ENCODE peak calls at places on chromosomes 2 and 18, in eight cellular contexts. S, E, O, Q, A, Y, V and I are unnamed samples.

GRCh38 chr2:235970204-235971040 is 197.8 kb downstream of the GBX2 start:
- DNase-seq in S (no peak), E (no peak), O (no peak), Q (no peak), A (no peak), Y (no peak), V (no peak), I (no peak)

GRCh38 chr2:46859482-46859881 is 56.1 kb downstream of the MCFD2 start:
- DNase-seq in S (no peak), E (no peak), O (no peak), Q (no peak), A (no peak), Y (no peak), V (no peak), I (no peak)

GRCh38 chr2:203830294-203831055 is 37.1 kb upstream of the CTLA4 start:
- DNase-seq in S (no peak), E (no peak), O (no peak), Q (no peak), A (no peak), Y (no peak), V (no peak), I (no peak)

GRCh38 chr2:23695214-23696162 is 231.4 kb downstream of the ATAD2B start:
- DNase-seq in S (no peak), E (no peak), O (no peak), Q (no peak), A (no peak), Y (peak), V (peak), I (no peak)

GRCh38 chr2:102522169-102522568 is 49.1 kb downstream of the SLC9A4 start:
- DNase-seq in S (no peak), E (no peak), O (no peak), Q (no peak), A (no peak), Y (no peak), V (no peak), I (no peak)

GRCh38 chr18:23207191-23207955 is 72.1 kb downstream of the CABLES1 start:
- DNase-seq in S (peak), E (no peak), O (peak), Q (no peak), A (no peak), Y (no peak), V (no peak), I (no peak)

GRCh38 chr2:238023608-238024007 is 37.2 kb upstream of the SCLY start:
- DNase-seq in S (no peak), E (no peak), O (no peak), Q (no peak), A (no peak), Y (no peak), V (no peak), I (no peak)

GRCh38 chr18:21243041-21243431 is 1.0 kb downstream of the GREB1L start:
- DNase-seq in S (peak), E (peak), O (no peak), Q (no peak), A (no peak), Y (no peak), V (no peak), I (peak)

GRCh38 chr18:39620551-39621168 is 2055.1 kb upstream of the CELF4 start:
- DNase-seq in S (no peak), E (no peak), O (no peak), Q (no peak), A (no peak), Y (no peak), V (no peak), I (no peak)

GRCh38 chr2:128320609-128321420 is 2.1 kb upstream of the HS6ST1 start:
- DNase-seq in S (no peak), E (no peak), O (no peak), Q (no peak), A (no peak), Y (no peak), V (no peak), I (no peak)

GRCh38 chr2:226984461-226985226 is 148.8 kb downstream of the RHBDD1 start:
- DNase-seq in S (no peak), E (no peak), O (peak), Q (no peak), A (no peak), Y (no peak), V (no peak), I (no peak)

GRCh38 chr2:76870011-76870410 is 652.2 kb downstream of the LRRTM4 start:
- DNase-seq in S (no peak), E (no peak), O (no peak), Q (no peak), A (no peak), Y (no peak), V (no peak), I (no peak)

GRCh38 chr2:173652311-173652710 is 297.6 kb downstream of the CDCA7 start:
- DNase-seq in S (peak), E (no peak), O (no peak), Q (no peak), A (no peak), Y (no peak), V (no peak), I (no peak)

GRCh38 chr2:126730655-126731054 is 74.7 kb downstream of the GYPC start:
- DNase-seq in S (no peak), E (no peak), O (no peak), Q (no peak), A (no peak), Y (no peak), V (no peak), I (no peak)

GRCh38 chr18:38427234-38427633 is 861.6 kb upstream of the CELF4 start:
- DNase-seq in S (no peak), E (no peak), O (no peak), Q (no peak), A (no peak), Y (peak), V (no peak), I (no peak)

GRCh38 chr18:50796495-50796894 is 23.3 kb downstream of the MRO start:
- DNase-seq in S (no peak), E (no peak), O (no peak), Q (no peak), A (no peak), Y (no peak), V (no peak), I (no peak)

GRCh38 chr2:208466920-208467298 is 60.3 kb downstream of the PTH2R start:
- DNase-seq in S (no peak), E (no peak), O (no peak), Q (no peak), A (no peak), Y (no peak), V (no peak), I (no peak)

GRCh38 chr2:150486539-150487484 is 655 bp downstream of the RND3 start:
- DNase-seq in S (no peak), E (peak), O (no peak), Q (no peak), A (peak), Y (peak), V (peak), I (peak)

GRCh38 chr2:98504386-98505109 is 59.9 kb downstream of the INPP4A start:
- DNase-seq in S (no peak), E (no peak), O (no peak), Q (no peak), A (no peak), Y (no peak), V (no peak), I (no peak)

GRCh38 chr2:117401582-117401981 is 412.9 kb upstream of the DDX18 start:
- DNase-seq in S (no peak), E (no peak), O (no peak), Q (no peak), A (no peak), Y (no peak), V (no peak), I (no peak)

GRCh38 chr2:234421-234820 is 29.4 kb downstream of the SH3YL1 start:
- DNase-seq in S (no peak), E (no peak), O (no peak), Q (no peak), A (no peak), Y (no peak), V (no peak), I (no peak)

GRCh38 chr2:172333206-172333605 is 94.2 kb upstream of the ITGA6 start:
- DNase-seq in S (no peak), E (no peak), O (no peak), Q (no peak), A (no peak), Y (no peak), V (no peak), I (no peak)

GRCh38 chr18:21997207-21998143 is 171.9 kb upstream of the GATA6 start:
- DNase-seq in S (peak), E (no peak), O (peak), Q (no peak), A (no peak), Y (peak), V (no peak), I (no peak)

GRCh38 chr18:10863026-10863425 is 286.3 kb downstream of the PIEZO2 start:
- DNase-seq in S (no peak), E (no peak), O (no peak), Q (no peak), A (no peak), Y (no peak), V (no peak), I (no peak)

GRCh38 chr18:24055878-24056277 is 41.3 kb downstream of the TTC39C start:
- DNase-seq in S (no peak), E (no peak), O (no peak), Q (no peak), A (no peak), Y (peak), V (no peak), I (no peak)

GRCh38 chr2:62197017-62197586 is 1.2 kb downstream of the B3GNT2 start:
- DNase-seq in S (no peak), E (no peak), O (peak), Q (no peak), A (no peak), Y (peak), V (no peak), I (peak)

GRCh38 chr18:9926223-9926894 is 12.5 kb downstream of the VAPA start:
- DNase-seq in S (no peak), E (no peak), O (no peak), Q (no peak), A (no peak), Y (no peak), V (no peak), I (no peak)

GRCh38 chr2:221125691-221126090 is 446.4 kb downstream of the EPHA4 start:
- DNase-seq in S (no peak), E (no peak), O (no peak), Q (no peak), A (no peak), Y (no peak), V (no peak), I (no peak)

GRCh38 chr2:221129657-221130056 is 442.4 kb downstream of the EPHA4 start:
- DNase-seq in S (no peak), E (no peak), O (no peak), Q (no peak), A (no peak), Y (no peak), V (no peak), I (no peak)

GRCh38 chr2:221120643-221121042 is 451.5 kb downstream of the EPHA4 start:
- DNase-seq in S (no peak), E (no peak), O (no peak), Q (no peak), A (no peak), Y (no peak), V (no peak), I (no peak)

GRCh38 chr2:221123396-221123795 is 448.7 kb downstream of the EPHA4 start:
- DNase-seq in S (no peak), E (no peak), O (no peak), Q (no peak), A (no peak), Y (no peak), V (no peak), I (no peak)

GRCh38 chr2:221124542-221125235 is 447.4 kb downstream of the EPHA4 start:
- DNase-seq in S (no peak), E (no peak), O (no peak), Q (no peak), A (no peak), Y (no peak), V (no peak), I (no peak)
- TF ChIP-seq EP300 in S (no peak), E (no peak), O (no peak), Q (no peak), A (no peak), Y (no peak), V (no peak), I (no peak)

GRCh38 chr2:168119519-168120141 is 127.8 kb downstream of the STK39 start:
- DNase-seq in S (peak), E (no peak), O (peak), Q (no peak), A (no peak), Y (no peak), V (no peak), I (no peak)
- TF ChIP-seq EP300 in S (no peak), E (no peak), O (no peak), Q (no peak), A (no peak), Y (no peak), V (no peak), I (no peak)

DNA sequence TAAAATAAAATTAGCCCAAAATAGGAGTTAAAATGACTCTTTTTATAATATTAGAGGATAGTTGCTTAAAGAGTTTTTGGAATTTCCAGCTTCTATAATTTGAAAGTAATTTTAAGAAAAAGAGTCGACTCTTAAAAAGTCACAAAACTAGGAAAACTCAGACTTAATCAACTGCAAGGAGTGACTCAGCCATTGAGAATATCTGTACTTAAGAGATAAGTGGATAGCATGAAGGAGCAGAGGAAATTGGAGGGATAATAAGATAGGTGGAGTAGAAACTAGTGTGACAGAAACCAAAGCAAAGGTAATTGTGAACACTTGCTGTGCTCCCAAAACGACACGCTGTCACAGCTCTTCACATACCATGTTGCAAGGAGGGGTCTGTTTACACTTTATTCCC is 8.4 kb downstream of the RSAD2 start:
- DNase-seq in S (no peak), E (no peak), O (peak), Q (no peak), A (no peak), Y (no peak), V (no peak), I (no peak)
- TF ChIP-seq EP300 in S (no peak), E (no peak), O (peak), Q (no peak), A (no peak), Y (no peak), V (no peak), I (no peak)

DNA sequence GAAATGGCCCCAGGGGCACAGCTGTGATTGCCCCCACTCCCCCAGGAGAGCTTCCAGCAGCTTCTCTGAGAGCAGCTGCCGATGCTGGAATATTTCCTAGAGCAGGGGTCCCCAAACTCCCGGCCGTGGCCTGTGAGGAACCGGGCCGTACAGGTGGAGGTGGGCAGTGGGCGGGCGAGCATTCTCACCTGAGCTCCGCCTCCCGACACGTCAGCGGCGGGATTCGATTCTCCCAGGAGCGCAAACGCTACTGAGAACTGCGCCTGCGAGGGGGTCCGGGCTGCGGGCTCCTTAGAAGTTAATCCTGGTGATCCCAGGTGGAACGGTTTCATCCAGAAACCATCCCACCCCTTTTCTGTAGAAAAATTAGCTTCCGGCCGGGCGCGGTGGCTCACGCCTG is 69.1 kb upstream of the PXDN start:
- DNase-seq in S (no peak), E (no peak), O (no peak), Q (no peak), A (no peak), Y (no peak), V (no peak), I (no peak)
- TF ChIP-seq EP300 in S (no peak), E (no peak), O (no peak), Q (no peak), A (no peak), Y (no peak), V (no peak), I (no peak)

GRCh38 chr2:140359056-140359771 is 1579.0 kb upstream of the NXPH2 start:
- DNase-seq in S (no peak), E (no peak), O (no peak), Q (no peak), A (no peak), Y (no peak), V (no peak), I (no peak)
- TF ChIP-seq EP300 in S (no peak), E (no peak), O (no peak), Q (no peak), A (no peak), Y (no peak), V (no peak), I (no peak)

GRCh38 chr18:79961527-79962291 is 2.7 kb upstream of the HSBP1L1 start:
- DNase-seq in S (no peak), E (no peak), O (peak), Q (no peak), A (peak), Y (no peak), V (no peak), I (no peak)
- TF ChIP-seq EP300 in S (no peak), E (no peak), O (no peak), Q (no peak), A (no peak), Y (no peak), V (no peak), I (no peak)